ENCODE peak calls at places on chromosome 1, in five cellular contexts. One of them, this sample, is unnamed. For H3K27me3, the result is how much of the 10 kb centered on the place peaks cover.

GRCh38 chr1:203202431-203203245 is 16.1 kb upstream of the CHI3L1 start:
- DNase-seq in GM23338: no peak
- DNase-seq in psoas muscle: peak
- DNase-seq in NT2/D1: no peak
- DNase-seq in thoracic aorta: no peak
- DNase-seq in this sample: peak

GRCh38 chr1:212968385-212968863 is 18.1 kb downstream of the VASH2 start:
- DNase-seq in GM23338: no peak
- DNase-seq in NT2/D1: no peak
- DNase-seq in psoas muscle: no peak
- DNase-seq in thoracic aorta: no peak
- DNase-seq in this sample: no peak

GRCh38 chr1:206513312-206514111 is 6.2 kb downstream of the RASSF5 start:
- DNase-seq in NT2/D1: no peak
- DNase-seq in psoas muscle: peak
- DNase-seq in thoracic aorta: peak
- DNase-seq in GM23338: no peak
- DNase-seq in this sample: no peak

GRCh38 chr1:173097001-173097400 is 46.3 kb upstream of the TNFSF18 start:
- DNase-seq in thoracic aorta: no peak
- DNase-seq in psoas muscle: no peak
- DNase-seq in GM23338: no peak
- DNase-seq in NT2/D1: no peak
- DNase-seq in this sample: no peak

GRCh38 chr1:38071530-38072266 is 25.1 kb upstream of the POU3F1 start:
- DNase-seq in psoas muscle: no peak
- DNase-seq in thoracic aorta: no peak
- DNase-seq in NT2/D1: no peak
- DNase-seq in GM23338: peak
- DNase-seq in this sample: no peak

GRCh38 chr1:81848880-81849500 is 48.3 kb downstream of the ADGRL2 start:
- DNase-seq in thoracic aorta: no peak
- DNase-seq in NT2/D1: peak
- DNase-seq in psoas muscle: no peak
- DNase-seq in GM23338: peak
- DNase-seq in this sample: no peak

GRCh38 chr1:82492168-82492567 is 691.4 kb downstream of the ADGRL2 start:
- DNase-seq in GM23338: no peak
- DNase-seq in psoas muscle: no peak
- DNase-seq in thoracic aorta: no peak
- DNase-seq in NT2/D1: no peak
- DNase-seq in this sample: no peak

GRCh38 chr1:63320024-63320799 is 2.2 kb upstream of the FOXD3 start:
- DNase-seq in GM23338: peak
- DNase-seq in psoas muscle: no peak
- DNase-seq in thoracic aorta: no peak
- DNase-seq in NT2/D1: no peak
- DNase-seq in this sample: no peak

GRCh38 chr1:233326995-233327937 is at the start of gene MAP3K21:
- DNase-seq in GM23338: peak
- DNase-seq in psoas muscle: peak
- DNase-seq in NT2/D1: peak
- DNase-seq in thoracic aorta: peak
- DNase-seq in this sample: no peak

GRCh38 chr1:15956150-15956549 is 19.8 kb downstream of the ZBTB17 start:
- DNase-seq in GM23338: no peak
- DNase-seq in thoracic aorta: no peak
- DNase-seq in psoas muscle: no peak
- DNase-seq in NT2/D1: no peak
- DNase-seq in this sample: no peak

GRCh38 chr1:100400332-100400933 is 48.1 kb downstream of the CDC14A start:
- DNase-seq in NT2/D1: peak
- DNase-seq in thoracic aorta: no peak
- DNase-seq in psoas muscle: no peak
- DNase-seq in GM23338: peak
- DNase-seq in this sample: no peak

GRCh38 chr1:203871114-203871875 is 9.9 kb downstream of the SNRPE start:
- DNase-seq in psoas muscle: no peak
- DNase-seq in NT2/D1: peak
- DNase-seq in GM23338: peak
- DNase-seq in thoracic aorta: no peak
- DNase-seq in this sample: no peak

GRCh38 chr1:93237021-93237420 is 56.5 kb downstream of the CCDC18 start:
- DNase-seq in psoas muscle: no peak
- DNase-seq in GM23338: no peak
- DNase-seq in thoracic aorta: no peak
- DNase-seq in NT2/D1: no peak
- DNase-seq in this sample: no peak

GRCh38 chr1:87728169-87728568 is 399.5 kb downstream of the LMO4 start:
- DNase-seq in NT2/D1: no peak
- DNase-seq in thoracic aorta: no peak
- DNase-seq in psoas muscle: no peak
- DNase-seq in GM23338: no peak
- DNase-seq in this sample: no peak

GRCh38 chr1:220880726-220881506 is 1.7 kb downstream of the HLX start:
- DNase-seq in psoas muscle: peak
- DNase-seq in GM23338: peak
- DNase-seq in NT2/D1: peak
- DNase-seq in thoracic aorta: no peak
- DNase-seq in this sample: peak

GRCh38 chr1:220879090-220879508 is at the start of gene HLX:
- DNase-seq in thoracic aorta: peak
- DNase-seq in NT2/D1: peak
- DNase-seq in psoas muscle: peak
- DNase-seq in GM23338: peak
- DNase-seq in this sample: no peak

GRCh38 chr1:220880367-220880680 is 1.1 kb downstream of the HLX start:
- DNase-seq in GM23338: no peak
- DNase-seq in psoas muscle: no peak
- DNase-seq in NT2/D1: no peak
- DNase-seq in thoracic aorta: no peak
- DNase-seq in this sample: peak

GRCh38 chr1:220878223-220879081 is 791 bp upstream of the HLX start:
- DNase-seq in thoracic aorta: no peak
- DNase-seq in NT2/D1: no peak
- DNase-seq in psoas muscle: no peak
- DNase-seq in GM23338: peak
- DNase-seq in this sample: no peak

DNA sequence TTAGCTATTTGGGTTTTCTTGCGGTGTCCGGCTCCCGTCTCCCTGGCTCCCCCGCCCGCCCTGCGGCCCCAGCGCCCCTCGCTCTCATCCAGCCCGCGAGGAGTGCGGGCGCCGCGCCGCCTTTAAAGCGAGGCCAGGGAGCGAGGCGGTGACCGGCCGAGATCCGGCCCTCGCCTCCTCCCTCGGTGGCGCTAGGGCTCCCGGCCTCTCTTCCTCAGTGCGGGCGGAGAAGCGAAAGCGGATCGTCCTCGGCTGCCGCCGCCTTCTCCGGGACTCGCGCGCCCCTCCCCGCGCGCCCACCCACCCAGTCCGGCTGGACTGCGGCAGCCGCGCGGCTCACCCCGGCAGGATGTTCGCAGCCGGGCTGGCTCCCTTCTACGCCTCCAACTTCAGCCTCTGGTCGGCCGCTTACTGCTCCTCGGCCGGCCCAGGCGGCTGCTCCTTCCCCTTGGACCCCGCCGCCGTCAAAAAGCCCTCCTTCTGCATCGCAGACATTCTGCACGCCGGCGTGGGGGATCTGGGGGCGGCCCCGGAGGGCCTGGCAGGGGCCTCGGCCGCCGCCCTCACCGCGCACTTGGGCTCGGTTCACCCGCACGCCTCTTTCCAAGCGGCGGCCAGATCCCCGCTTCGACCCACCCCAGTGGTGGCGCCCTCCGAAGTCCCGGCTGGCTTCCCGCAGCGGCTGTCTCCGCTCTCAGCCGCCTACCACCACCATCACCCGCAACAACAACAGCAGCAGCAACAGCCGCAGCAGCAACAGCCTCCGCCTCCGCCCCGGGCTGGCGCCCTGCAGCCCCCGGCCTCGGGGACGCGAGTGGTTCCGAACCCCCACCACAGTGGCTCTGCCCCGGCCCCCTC is 495 bp downstream of the HLX start:
- DNase-seq in NT2/D1: no peak
- DNase-seq in GM23338: peak
- DNase-seq in thoracic aorta: no peak
- DNase-seq in psoas muscle: peak
- DNase-seq in this sample: no peak
- H3K27me3 ChIP-seq in NT2/D1: half or more
- H3K27me3 ChIP-seq in GM23338: half or more
- H3K27me3 ChIP-seq in thoracic aorta: under half
- H3K27me3 ChIP-seq in psoas muscle: under half
- H3K27me3 ChIP-seq in this sample: under half

GRCh38 chr1:78329475-78329874 is 161.3 kb upstream of the PTGFR start:
- DNase-seq in psoas muscle: no peak
- DNase-seq in NT2/D1: no peak
- DNase-seq in thoracic aorta: no peak
- DNase-seq in GM23338: no peak
- DNase-seq in this sample: no peak
- H3K27me3 ChIP-seq in psoas muscle: under half
- H3K27me3 ChIP-seq in NT2/D1: under half
- H3K27me3 ChIP-seq in thoracic aorta: under half
- H3K27me3 ChIP-seq in GM23338: under half
- H3K27me3 ChIP-seq in this sample: under half

GRCh38 chr1:8201331-8201861 is 116.5 kb upstream of the SLC45A1 start:
- DNase-seq in GM23338: no peak
- DNase-seq in psoas muscle: peak
- DNase-seq in NT2/D1: no peak
- DNase-seq in thoracic aorta: no peak
- DNase-seq in this sample: no peak
- H3K27me3 ChIP-seq in GM23338: under half
- H3K27me3 ChIP-seq in psoas muscle: under half
- H3K27me3 ChIP-seq in NT2/D1: under half
- H3K27me3 ChIP-seq in thoracic aorta: under half
- H3K27me3 ChIP-seq in this sample: under half

GRCh38 chr1:180169641-180170155 is 15.0 kb downstream of the QSOX1 start:
- DNase-seq in NT2/D1: no peak
- DNase-seq in psoas muscle: no peak
- DNase-seq in GM23338: no peak
- DNase-seq in thoracic aorta: no peak
- DNase-seq in this sample: no peak
- H3K27me3 ChIP-seq in NT2/D1: under half
- H3K27me3 ChIP-seq in psoas muscle: under half
- H3K27me3 ChIP-seq in GM23338: under half
- H3K27me3 ChIP-seq in thoracic aorta: under half
- H3K27me3 ChIP-seq in this sample: under half